ENCODE peak calls at places on chromosome 16, in eight cellular contexts. U is tibial artery; H is NCI-H1092; T is stimulated activated CD4-positive, alpha-beta T cell treated with anti-CD3 and anti-CD28 coated beads, Interleukin-15, amount 100 ng/mL, for 24 hours; V is neural crest cell; L is T-helper 9 cell; N is HL-60; E is HEK293T. K is an unnamed sample.
A peak's percentile ranks its signal among the peaks of the same experiment; 100 is the strongest.

GRCh38 chr16:81440888-81441663 is 3.5 kb upstream of the CMIP start:
- DNase-seq in U (no peak), H (no peak), T (no peak), V (no peak), L (no peak), N (no peak), E (no peak), K (no peak)

GRCh38 chr16:13083687-13084086 is 182.3 kb downstream of the SHISA9 start:
- DNase-seq in U (no peak), H (no peak), T (no peak), V (no peak), L (no peak), N (no peak), E (no peak), K (no peak)

GRCh38 chr16:48434653-48435318 is 49.6 kb upstream of the SIAH1 start:
- DNase-seq in U (no peak), H (no peak), T (no peak), V (no peak), L (no peak), N (peak; percentile 68), E (no peak), K (peak; percentile 73)

GRCh38 chr16:57261806-57262205 is 16.7 kb downstream of the ARL2BP start:
- DNase-seq in U (peak; percentile 51), H (no peak), T (no peak), V (no peak), L (no peak), N (no peak), E (no peak), K (no peak)

GRCh38 chr16:89191033-89191900 is 9.1 kb downstream of the SLC22A31 start:
- DNase-seq in U (no peak), H (no peak), T (no peak), V (no peak), L (no peak), N (no peak), E (no peak), K (no peak)

GRCh38 chr16:526181-527014 is 1.1 kb upstream of the CAPN15 start:
- DNase-seq in U (peak; percentile 74), H (no peak), T (peak; percentile 45), V (no peak), L (no peak), N (no peak), E (no peak), K (no peak)

GRCh38 chr16:9102943-9103342 is 11.5 kb downstream of the HAPSTR1 start:
- DNase-seq in U (no peak), H (no peak), T (no peak), V (no peak), L (no peak), N (no peak), E (no peak), K (no peak)

GRCh38 chr16:89395150-89396142 is 94.9 kb downstream of the ANKRD11 start:
- DNase-seq in U (peak; percentile 96), H (no peak), T (no peak), V (no peak), L (no peak), N (no peak), E (peak; percentile 45), K (no peak)

GRCh38 chr16:56353054-56353921 is 72.1 kb downstream of the AMFR start:
- DNase-seq in U (peak; percentile 57), H (no peak), T (no peak), V (no peak), L (no peak), N (no peak), E (no peak), K (no peak)

GRCh38 chr16:50505115-50505514 is 43.1 kb upstream of the NKD1 start:
- DNase-seq in U (no peak), H (no peak), T (no peak), V (no peak), L (no peak), N (no peak), E (no peak), K (no peak)

GRCh38 chr16:2027024-2028010 is 615 bp downstream of the NHERF2 start:
- DNase-seq in U (no peak), H (no peak), T (no peak), V (no peak), L (no peak), N (no peak), E (no peak), K (no peak)

GRCh38 chr16:29825145-29826044 is 5.1 kb downstream of the MVP start:
- DNase-seq in U (no peak), H (no peak), T (peak; percentile 67), V (no peak), L (no peak), N (no peak), E (no peak), K (no peak)

GRCh38 chr16:50067290-50067853 is 1.6 kb downstream of the HEATR3 start:
- DNase-seq in U (no peak), H (peak; percentile 2), T (peak; percentile 26), V (peak; percentile 8), L (no peak), N (peak; percentile 21), E (peak; percentile 46), K (peak; percentile 55)

GRCh38 chr16:26530584-26531289 is 536.0 kb upstream of the C16orf82 start:
- DNase-seq in U (no peak), H (no peak), T (no peak), V (no peak), L (no peak), N (no peak), E (no peak), K (no peak)

GRCh38 chr16:57167951-57168350 is 17.9 kb downstream of the PSME3IP1 start:
- DNase-seq in U (no peak), H (no peak), T (no peak), V (no peak), L (no peak), N (peak; percentile 52), E (peak; percentile 33), K (peak; percentile 76)

GRCh38 chr16:90043526-90043925 is 24.3 kb upstream of the DBNDD1 start:
- DNase-seq in U (no peak), H (no peak), T (no peak), V (no peak), L (no peak), N (no peak), E (no peak), K (no peak)

GRCh38 chr16:64866026-64866425 is 255.8 kb downstream of the CDH11 start:
- DNase-seq in U (no peak), H (no peak), T (no peak), V (no peak), L (no peak), N (no peak), E (no peak), K (no peak)

GRCh38 chr16:6862058-6862457 is 470.6 kb upstream of the RBFOX1 start:
- DNase-seq in U (no peak), H (no peak), T (no peak), V (no peak), L (no peak), N (no peak), E (no peak), K (no peak)

GRCh38 chr16:53945996-53946395 is 242.0 kb downstream of the FTO start:
- DNase-seq in U (no peak), H (no peak), T (no peak), V (no peak), L (no peak), N (peak; percentile 32), E (no peak), K (peak; percentile 68)